ENCODE peak calls at places on chromosomes 4 and X, in four cellular contexts. N is breast epithelium, Y is esophagus squamous epithelium, H is stomach. K is an unnamed sample.
A peak's percentile ranks its signal among the peaks of the same experiment; 100 is the strongest.

GRCh38 chrX:45622538-45622937 is 421.9 kb upstream of the DIPK2B start:
- DNase-seq in N (no peak), Y (no peak), H (no peak), K (no peak)

GRCh38 chr4:26124753-26125236 is 196.0 kb upstream of the RBPJ start:
- DNase-seq in N (no peak), Y (no peak), H (no peak), K (no peak)

GRCh38 chr4:124947622-124948265 is 235.2 kb upstream of the ANKRD50 start:
- DNase-seq in N (no peak), Y (no peak), H (no peak), K (no peak)

GRCh38 chr4:2354127-2354526 is 64.3 kb downstream of the ZFYVE28 start:
- DNase-seq in N (peak; percentile 44), Y (no peak), H (no peak), K (peak; percentile 14)

GRCh38 chr4:146675171-146675570 is 36.5 kb downstream of the POU4F2 start:
- DNase-seq in N (no peak), Y (no peak), H (no peak), K (no peak)

GRCh38 chrX:47316276-47317025 is 53.9 kb upstream of the ZNF157 start:
- DNase-seq in N (no peak), Y (no peak), H (peak; percentile 32), K (no peak)

GRCh38 chr4:7788687-7789425 is 150.8 kb downstream of the AFAP1 start:
- DNase-seq in N (no peak), Y (no peak), H (no peak), K (no peak)

GRCh38 chr4:82586055-82586454 is 24.3 kb upstream of the TMEM150C start:
- DNase-seq in N (no peak), Y (no peak), H (no peak), K (no peak)

GRCh38 chrX:100410901-100411801 is 1.1 kb upstream of the PCDH19 start:
- DNase-seq in N (no peak), Y (no peak), H (no peak), K (no peak)

GRCh38 chrX:142251665-142252064 is 46.6 kb upstream of the MAGEC2 start:
- DNase-seq in N (no peak), Y (no peak), H (no peak), K (no peak)

GRCh38 chr4:37953620-37954325 is 6.4 kb upstream of the PTTG2 start:
- DNase-seq in N (no peak), Y (no peak), H (no peak), K (no peak)

DNA sequence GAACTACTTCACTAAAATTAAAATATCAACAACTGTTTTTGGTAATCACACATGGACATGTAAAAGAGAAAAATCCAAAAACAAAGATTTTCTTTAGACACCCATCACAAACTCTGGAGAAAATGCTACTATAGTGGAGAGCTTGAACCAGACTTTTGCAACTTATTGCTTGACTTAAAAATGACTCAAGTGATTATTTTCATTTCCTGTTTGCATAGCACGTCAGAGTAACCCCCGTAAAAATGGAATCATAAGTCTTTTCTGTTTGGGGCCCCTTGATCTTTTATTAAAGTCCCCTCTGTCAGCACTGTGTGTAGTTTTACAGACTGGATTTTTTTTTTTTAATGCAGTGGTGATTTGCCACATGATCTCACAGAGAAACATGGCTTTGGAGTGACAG is 79.5 kb downstream of the PRKG2 start:
- DNase-seq in N (no peak), Y (no peak), H (no peak), K (no peak)
- H3K27ac ChIP-seq in N (no peak overlapping the region), Y (no peak overlapping the region), H (no peak overlapping the region), K (no peak overlapping the region)

GRCh38 chr4:74946196-74946595 is 13.3 kb downstream of the PARM1 start:
- DNase-seq in N (no peak), Y (no peak), H (no peak), K (no peak)

GRCh38 chr4:74944354-74944793 is 11.5 kb downstream of the PARM1 start:
- DNase-seq in N (peak; percentile 84), Y (no peak), H (peak; percentile 70), K (no peak)

GRCh38 chr4:74942918-74943253 is 10.0 kb downstream of the PARM1 start:
- DNase-seq in N (no peak), Y (no peak), H (no peak), K (no peak)

GRCh38 chr4:74947798-74948197 is 14.9 kb downstream of the PARM1 start:
- DNase-seq in N (no peak), Y (no peak), H (no peak), K (no peak)

GRCh38 chr4:74942251-74942917 is 9.5 kb downstream of the PARM1 start:
- DNase-seq in N (no peak), Y (no peak), H (no peak), K (no peak)
- TF ChIP-seq CTCF in N (no peak), Y (no peak), H (no peak), K (no peak)

GRCh38 chrX:10130354-10130753 is 26.4 kb upstream of the CLCN4 start:
- DNase-seq in N (no peak), Y (no peak), H (no peak), K (no peak)
- H3K9me3 ChIP-seq in N (no peaks in the 10 kb centered on the region), Y (no peaks in the 10 kb centered on the region), H (no peaks in the 10 kb centered on the region), K (no peaks in the 10 kb centered on the region)

GRCh38 chrX:153592091-153592833 is 6.7 kb downstream of the CCNQ start:
- DNase-seq in N (no peak), Y (no peak), H (no peak), K (no peak)
- H3K27ac ChIP-seq in N (no peak overlapping the region), Y (no peak overlapping the region), H (no peak overlapping the region), K (no peak overlapping the region)